ENCODE peak calls at places on chromosomes 7 and 10, in nine cellular contexts. C is Peyer's patch, G is lower lobe of right lung, B is tibial nerve, E is ascending aorta, A is gastrocnemius medialis, T is suprapubic skin, K is iPS DF 6.9, Q is fibroblast of lung. W is an unnamed sample.

GRCh38 chr7:48170506-48170905 is 752 bp upstream of the ABCA13 start:
- DNase-seq in C (no peak), G (no peak), B (no peak), E (no peak), A (no peak), T (no peak), K (no peak), Q (no peak), W (no peak)

GRCh38 chr10:1356349-1356748 is 300.2 kb downstream of the WDR37 start:
- DNase-seq in C (no peak), G (no peak), B (no peak), E (no peak), A (no peak), T (peak; percentile 53), K (no peak), Q (no peak), W (no peak)

GRCh38 chr10:113735913-113736312 is 15.6 kb upstream of the PLEKHS1 start:
- DNase-seq in C (no peak), G (no peak), B (no peak), E (no peak), A (no peak), T (no peak), K (no peak), Q (peak; percentile 6), W (peak; percentile 44)

GRCh38 chr10:16521311-16522016 is at the start of gene C1QL3:
- DNase-seq in C (no peak), G (no peak), B (no peak), E (no peak), A (no peak), T (no peak), K (no peak), Q (peak; percentile 34), W (peak; percentile 44)

GRCh38 chr7:77935652-77936348 is 137.2 kb downstream of the PHTF2 start:
- DNase-seq in C (no peak), G (no peak), B (no peak), E (no peak), A (no peak), T (no peak), K (no peak), Q (no peak), W (no peak)

GRCh38 chr7:116978006-116978405 is 24.7 kb downstream of the ST7 start:
- DNase-seq in C (no peak), G (no peak), B (no peak), E (no peak), A (no peak), T (no peak), K (no peak), Q (no peak), W (no peak)

GRCh38 chr10:4024846-4025245 is 239.8 kb upstream of the KLF6 start:
- DNase-seq in C (no peak), G (no peak), B (no peak), E (no peak), A (no peak), T (no peak), K (no peak), Q (peak; percentile 52), W (no peak)

GRCh38 chr10:116721048-116721897 is 21.1 kb downstream of the HSPA12A start:
- DNase-seq in C (no peak), G (no peak), B (no peak), E (no peak), A (no peak), T (no peak), K (no peak), Q (no peak), W (no peak)

GRCh38 chr7:139620676-139621344 is 97.3 kb downstream of the CLEC2L start:
- DNase-seq in C (peak; percentile 27), G (no peak), B (no peak), E (no peak), A (no peak), T (no peak), K (no peak), Q (no peak), W (no peak)

GRCh38 chr7:48421357-48421756 is 250.1 kb downstream of the ABCA13 start:
- DNase-seq in C (no peak), G (no peak), B (no peak), E (no peak), A (no peak), T (no peak), K (no peak), Q (peak; percentile 2), W (no peak)

GRCh38 chr10:29627201-29628105 is 7.3 kb downstream of the SVIL start:
- DNase-seq in C (no peak), G (no peak), B (no peak), E (no peak), A (no peak), T (no peak), K (no peak), Q (peak; percentile 71), W (no peak)

GRCh38 chr7:90709501-90710465 is 113.7 kb downstream of the CDK14 start:
- DNase-seq in C (peak; percentile 51), G (no peak), B (no peak), E (no peak), A (no peak), T (no peak), K (no peak), Q (peak; percentile 74), W (no peak)

GRCh38 chr7:141742229-141742628 is 4.1 kb downstream of the SSBP1 start:
- DNase-seq in C (no peak), G (no peak), B (no peak), E (no peak), A (no peak), T (no peak), K (no peak), Q (peak; percentile 6), W (no peak)

GRCh38 chr10:46787321-46787615 is 124.0 kb upstream of the PTPN20 start:
- DNase-seq in C (no peak), G (no peak), B (no peak), E (no peak), A (peak; percentile 6), T (no peak), K (no peak), Q (peak; percentile 70), W (peak; percentile 27)

GRCh38 chr7:27199820-27200760 is at the start of gene HOXA13:
- DNase-seq in C (no peak), G (no peak), B (peak; percentile 12), E (no peak), A (no peak), T (peak; percentile 77), K (no peak), Q (no peak), W (peak; percentile 93)

GRCh38 chr7:50073093-50073492 is 20.0 kb downstream of the ZPBP start:
- DNase-seq in C (no peak), G (no peak), B (no peak), E (no peak), A (no peak), T (no peak), K (no peak), Q (no peak), W (no peak)
- H3K9me3 ChIP-seq in C (no peaks in the 10 kb centered on the region), G (peaks cover 4% of the 10 kb centered on the region), B (no peaks in the 10 kb centered on the region), E (peaks cover 26% of the 10 kb centered on the region), A (no peaks in the 10 kb centered on the region), T (no peaks in the 10 kb centered on the region), K (peaks cover 2% of the 10 kb centered on the region), Q (no peaks in the 10 kb centered on the region), W (peaks cover 12% of the 10 kb centered on the region)

DNA sequence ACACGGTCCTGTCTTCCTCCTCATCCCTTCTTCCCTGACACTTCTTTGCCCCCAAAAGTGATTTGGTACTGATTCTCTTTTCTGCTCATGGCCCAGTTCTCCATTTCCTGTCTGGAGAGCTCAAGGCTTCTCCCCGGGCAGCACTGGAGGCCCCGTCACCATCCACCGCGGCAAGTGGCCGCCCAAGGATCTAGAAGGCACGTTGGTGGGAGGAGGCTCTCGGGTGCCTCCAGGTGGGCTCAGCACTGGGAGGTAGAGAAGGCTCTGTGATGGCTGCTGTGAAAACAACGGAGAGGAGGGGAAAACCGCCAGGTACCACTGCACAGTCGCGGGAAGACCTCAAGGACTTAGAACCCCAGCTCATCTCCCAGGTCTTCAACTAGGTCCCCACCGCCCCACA is 134.4 kb downstream of the NEURL1 start:
- DNase-seq in C (no peak), G (no peak), B (no peak), E (no peak), A (no peak), T (no peak), K (no peak), Q (no peak), W (no peak)
- H3K36me3 ChIP-seq in C (no peaks in the 10 kb centered on the region), G (peaks cover 52% of the 10 kb centered on the region), B (no peaks in the 10 kb centered on the region), E (peaks cover 8% of the 10 kb centered on the region), A (no peaks in the 10 kb centered on the region), T (peaks cover 50% of the 10 kb centered on the region), K (peaks cover 4% of the 10 kb centered on the region), Q (peaks cover 34% of the 10 kb centered on the region), W (no peaks in the 10 kb centered on the region)

GRCh38 chr7:159088016-159088865 is 56.4 kb downstream of the VIPR2 start:
- DNase-seq in C (no peak), G (no peak), B (no peak), E (no peak), A (no peak), T (peak; percentile 35), K (no peak), Q (no peak), W (no peak)
- H3K9me3 ChIP-seq in C (no peaks in the 10 kb centered on the region), G (no peaks in the 10 kb centered on the region), B (no peaks in the 10 kb centered on the region), E (no peaks in the 10 kb centered on the region), A (no peaks in the 10 kb centered on the region), T (no peaks in the 10 kb centered on the region), K (no peaks in the 10 kb centered on the region), Q (no peaks in the 10 kb centered on the region), W (no peaks in the 10 kb centered on the region)

GRCh38 chr10:109862738-109863137 is 60.6 kb downstream of the XPNPEP1 start:
- DNase-seq in C (no peak), G (no peak), B (no peak), E (no peak), A (no peak), T (no peak), K (no peak), Q (no peak), W (no peak)

GRCh38 chr10:109871476-109871875 is 51.8 kb downstream of the XPNPEP1 start:
- DNase-seq in C (no peak), G (no peak), B (no peak), E (no peak), A (no peak), T (no peak), K (no peak), Q (no peak), W (no peak)

GRCh38 chr10:109863775-109864174 is 59.5 kb downstream of the XPNPEP1 start:
- DNase-seq in C (no peak), G (no peak), B (no peak), E (no peak), A (no peak), T (no peak), K (no peak), Q (no peak), W (no peak)

GRCh38 chr10:109866168-109866994 is 56.9 kb downstream of the XPNPEP1 start:
- DNase-seq in C (no peak), G (no peak), B (no peak), E (no peak), A (no peak), T (no peak), K (no peak), Q (no peak), W (no peak)

GRCh38 chr10:109866995-109867635 is 56.2 kb downstream of the XPNPEP1 start:
- DNase-seq in C (no peak), G (no peak), B (no peak), E (no peak), A (no peak), T (no peak), K (no peak), Q (no peak), W (no peak)
- H3K36me3 ChIP-seq in C (no peaks in the 10 kb centered on the region), G (peaks cover 86% of the 10 kb centered on the region), B (no peaks in the 10 kb centered on the region), E (peaks cover 91% of the 10 kb centered on the region), A (no peaks in the 10 kb centered on the region), T (peaks cover 91% of the 10 kb centered on the region), K (peaks cover 5% of the 10 kb centered on the region), Q (peaks cover 16% of the 10 kb centered on the region), W (peaks cover 4% of the 10 kb centered on the region)

GRCh38 chr7:6700793-6701192 is 6.0 kb downstream of the ZNF12 start:
- DNase-seq in C (no peak), G (no peak), B (no peak), E (no peak), A (no peak), T (no peak), K (no peak), Q (no peak), W (no peak)
- H3K9me3 ChIP-seq in C (no peaks in the 10 kb centered on the region), G (peaks cover 35% of the 10 kb centered on the region), B (no peaks in the 10 kb centered on the region), E (peaks cover 58% of the 10 kb centered on the region), A (peaks cover 16% of the 10 kb centered on the region), T (peaks cover 17% of the 10 kb centered on the region), K (peaks cover 2% of the 10 kb centered on the region), Q (peaks cover 2% of the 10 kb centered on the region), W (peaks cover 52% of the 10 kb centered on the region)

W was measured in mucosa of descending colon.